ENCODE peak calls at places on chromosome 10, in four cellular contexts. G is K562, M is GM12878, J is HepG2. Y is an unnamed sample.

GRCh38 chr10:69348824-69349541 is 67.7 kb downstream of the TACR2 start:
- DNase-seq in G (no peak), M (no peak), J (no peak), Y (no peak)

GRCh38 chr10:21041763-21042458 is 144.8 kb upstream of the NEBL start:
- DNase-seq in M (no peak), G (peak), J (no peak), Y (no peak)

GRCh38 chr10:119250641-119251314 is 43.4 kb downstream of the GRK5 start:
- DNase-seq in J (no peak), G (peak), M (no peak), Y (no peak)

GRCh38 chr10:84158061-84158460 is 15.5 kb upstream of the GPR15LG start:
- DNase-seq in G (no peak), M (no peak), J (no peak), Y (no peak)

GRCh38 chr10:5283305-5284158 is 81.2 kb upstream of the UCN3 start:
- DNase-seq in J (peak), G (peak), M (no peak), Y (peak)

GRCh38 chr10:19979628-19980027 is 163.4 kb downstream of the PLXDC2 start:
- DNase-seq in M (no peak), J (no peak), G (no peak), Y (no peak)

GRCh38 chr10:26703974-26704373 is 6.5 kb downstream of the PDSS1 start:
- DNase-seq in G (no peak), M (no peak), J (no peak), Y (no peak)

GRCh38 chr10:25753776-25754175 is 180.3 kb upstream of the MYO3A start:
- DNase-seq in G (no peak), J (no peak), M (no peak), Y (no peak)

GRCh38 chr10:64733980-64734379 is 1212.8 kb downstream of the REEP3 start:
- DNase-seq in J (peak), M (no peak), G (peak), Y (peak)

GRCh38 chr10:127346604-127347003 is 150.2 kb upstream of the INSYN2A start:
- DNase-seq in J (no peak), G (no peak), M (no peak), Y (no peak)

GRCh38 chr10:128978211-128978610 is 488.8 kb upstream of the MGMT start:
- DNase-seq in M (no peak), G (no peak), J (no peak), Y (no peak)

GRCh38 chr10:20118119-20118518 is 301.9 kb downstream of the PLXDC2 start:
- DNase-seq in J (no peak), G (no peak), M (no peak), Y (no peak)

GRCh38 chr10:61845950-61846268 is 55.6 kb upstream of the ARID5B start:
- DNase-seq in G (no peak), M (no peak), J (no peak), Y (no peak)

GRCh38 chr10:31961675-31962074 is 33.0 kb upstream of the ARHGAP12 start:
- DNase-seq in G (no peak), J (no peak), M (no peak), Y (no peak)

GRCh38 chr10:62972103-62972502 is 155.9 kb upstream of the EGR2 start:
- DNase-seq in J (no peak), G (no peak), M (no peak), Y (no peak)

GRCh38 chr10:113060221-113061053 is 110.4 kb downstream of the TCF7L2 start:
- DNase-seq in J (peak), G (peak), M (no peak), Y (no peak)

GRCh38 chr10:80356563-80356999 is at the start of the genes DYDC1 and DYDC2:
- DNase-seq in G (peak), M (no peak), J (no peak), Y (no peak)

GRCh38 chr10:29865700-29866355 is 193.6 kb downstream of the JCAD start:
- DNase-seq in G (no peak), M (no peak), J (no peak), Y (peak)

GRCh38 chr10:77626266-77626935 is 11.2 kb downstream of the KCNMA1 start:
- DNase-seq in M (no peak), G (no peak), J (no peak), Y (no peak)

GRCh38 chr10:5551531-5552375 is 27.0 kb downstream of the CALML3 start:
- DNase-seq in G (peak), J (no peak), M (peak), Y (no peak)

GRCh38 chr10:31374146-31374696 is 55.2 kb downstream of the ZEB1 start:
- DNase-seq in G (no peak), J (no peak), M (no peak), Y (no peak)

GRCh38 chr10:6986927-6987326 is 406.9 kb upstream of the PRKCQ start:
- DNase-seq in G (no peak), J (no peak), M (no peak), Y (no peak)

GRCh38 chr10:6667679-6668270 is 87.7 kb upstream of the PRKCQ start:
- DNase-seq in M (no peak), G (peak), J (peak), Y (peak)

GRCh38 chr10:126777726-126778125 is 107.2 kb upstream of the C10orf90 start:
- DNase-seq in J (no peak), M (no peak), G (no peak), Y (no peak)

GRCh38 chr10:50577681-50578350 is 45.9 kb downstream of the SGMS1 start:
- DNase-seq in G (peak), M (no peak), J (no peak), Y (no peak)

GRCh38 chr10:23521735-23522134 is 82.9 kb downstream of the OTUD1 start:
- DNase-seq in G (no peak), M (no peak), J (no peak), Y (no peak)

GRCh38 chr10:51085204-51085603 is 10.9 kb downstream of the PRKG1 start:
- DNase-seq in G (no peak), M (no peak), J (no peak), Y (no peak)

GRCh38 chr10:32005050-32005449 is 51.2 kb downstream of the KIF5B start:
- DNase-seq in J (peak), M (peak), G (peak), Y (peak)

GRCh38 chr10:1257226-1257625 is 201.0 kb downstream of the WDR37 start:
- DNase-seq in M (no peak), G (no peak), J (no peak), Y (no peak)
- TF ChIP-seq ZBTB33 in M (no peak), G (no peak), J (no peak), Y (no peak)

DNA sequence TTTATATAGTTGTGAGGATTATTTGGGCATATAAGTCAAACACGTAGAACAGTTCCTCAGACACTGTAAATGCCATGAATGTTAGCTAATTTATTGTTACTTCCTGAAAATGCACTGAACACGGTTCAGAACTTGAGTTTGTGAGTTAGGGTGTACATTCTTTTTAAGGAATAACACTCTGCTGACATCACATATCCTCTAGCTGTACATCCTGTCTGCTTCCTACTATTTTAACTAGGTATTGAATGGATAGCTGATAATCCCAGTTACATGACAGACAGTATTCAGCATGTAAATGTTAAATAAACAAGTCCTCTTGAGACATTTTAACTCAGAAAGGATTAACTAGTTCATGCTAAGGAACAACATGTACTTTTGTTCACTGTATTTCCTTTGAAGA is 16.0 kb downstream of the SAMD8 start:
- DNase-seq in M (no peak), J (no peak), G (no peak), Y (no peak)
- TF ChIP-seq CEBPB in M (no peak), J (no peak), G (no peak), Y (no peak)

DNA sequence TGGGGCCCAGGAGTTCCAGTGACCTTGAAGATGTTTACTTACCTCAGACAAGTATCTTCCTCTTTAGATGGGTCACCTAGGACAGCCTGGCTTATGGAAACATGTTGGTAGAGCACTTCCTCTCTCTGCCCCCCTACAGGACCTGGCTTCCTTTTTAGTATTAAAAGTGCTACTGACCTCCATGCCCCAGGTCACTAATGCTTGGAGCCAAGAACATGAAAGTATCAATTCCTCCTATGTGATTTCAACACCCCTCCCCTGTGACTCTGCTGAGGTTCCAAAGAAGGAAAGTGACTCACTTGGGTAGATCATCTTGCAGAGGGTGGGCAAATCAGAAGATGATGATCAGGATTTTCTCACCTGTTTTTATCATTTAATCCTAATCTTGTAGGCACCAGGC is 125.3 kb upstream of the CCDC6 start:
- DNase-seq in J (no peak), M (peak), G (no peak), Y (no peak)
- TF ChIP-seq ZBTB33 in J (no peak), M (no peak), G (no peak), Y (no peak)

GRCh38 chr10:103452714-103453230 is 602 bp upstream of the CALHM2 start:
- DNase-seq in M (no peak), G (no peak), J (no peak), Y (no peak)

GRCh38 chr10:103450201-103450695 is 1.9 kb downstream of the CALHM2 start:
- DNase-seq in M (no peak), G (no peak), J (no peak), Y (no peak)

GRCh38 chr10:103451871-103452713 is at the start of gene CALHM2:
- DNase-seq in J (peak), G (no peak), M (no peak), Y (no peak)

GRCh38 chr10:103449208-103450144 is 2.7 kb downstream of the CALHM2 start:
- DNase-seq in J (no peak), M (no peak), G (no peak), Y (no peak)

GRCh38 chr10:103451091-103451801 is 924 bp downstream of the CALHM2 start:
- DNase-seq in J (no peak), M (no peak), G (peak), Y (peak)
- TF ChIP-seq CEBPB in J (no peak), M (no peak), G (no peak), Y (no peak)

GRCh38 chr10:132907901-132908620 is 34.3 kb downstream of the CFAP46 start:
- DNase-seq in M (no peak), J (no peak), G (no peak), Y (no peak)

GRCh38 chr10:132910901-132911711 is 31.3 kb downstream of the CFAP46 start:
- DNase-seq in G (no peak), J (no peak), M (no peak), Y (no peak)

GRCh38 chr10:132910186-132910880 is 32.0 kb downstream of the CFAP46 start:
- DNase-seq in M (no peak), G (no peak), J (no peak), Y (no peak)

GRCh38 chr10:132908621-132909295 is 33.6 kb downstream of the CFAP46 start:
- DNase-seq in G (no peak), M (no peak), J (no peak), Y (no peak)

GRCh38 chr10:132909491-132910071 is 32.8 kb downstream of the CFAP46 start:
- DNase-seq in J (no peak), M (no peak), G (no peak), Y (no peak)
- TF ChIP-seq ZBTB33 in J (no peak), M (no peak), G (no peak), Y (no peak)

GRCh38 chr10:86635402-86635801 is 18.9 kb upstream of the OPN4 start:
- DNase-seq in J (no peak), M (no peak), G (no peak), Y (no peak)

GRCh38 chr10:86632951-86633350 is 21.4 kb upstream of the OPN4 start:
- DNase-seq in M (no peak), J (peak), G (no peak), Y (no peak)

GRCh38 chr10:86630079-86630478 is 24.3 kb upstream of the OPN4 start:
- DNase-seq in G (no peak), J (no peak), M (no peak), Y (no peak)

GRCh38 chr10:86632009-86632800 is 22.1 kb upstream of the OPN4 start:
- DNase-seq in J (no peak), G (peak), M (no peak), Y (no peak)
- TF ChIP-seq CEBPB in J (no peak), G (no peak), M (no peak), Y (no peak)

GRCh38 chr10:78947226-78947625 is 121.5 kb upstream of the ZMIZ1 start:
- DNase-seq in J (no peak), G (no peak), M (no peak), Y (no peak)
- TF ChIP-seq ZBTB33 in J (no peak), G (no peak), M (no peak), Y (no peak)

Y was measured in HCT116.